ENCODE peak calls at places on chromosome 13, in seven cellular contexts. G is testis; R is BE2C; M is astrocyte of the spinal cord; H is psoas muscle; I is keratinocyte; U is CD8-positive, alpha-beta memory T cell. D is an unnamed sample.

GRCh38 chr13:109454167-109454917 is 332.0 kb downstream of the IRS2 start:
- DNase-seq in I (no peak), G (no peak), R (no peak), M (peak), H (no peak), U (no peak), D (no peak)

GRCh38 chr13:46035066-46035465 is 17.5 kb downstream of the ZC3H13 start:
- DNase-seq in G (no peak), U (no peak), M (no peak), H (no peak), R (no peak), I (no peak), D (no peak)

GRCh38 chr13:27969073-27969865 is at the start of gene CDX2:
- DNase-seq in H (no peak), U (no peak), R (no peak), I (no peak), G (no peak), M (no peak), D (no peak)

GRCh38 chr13:102346769-102347168 is 55.1 kb downstream of the FGF14 start:
- DNase-seq in G (no peak), U (no peak), I (no peak), H (no peak), R (no peak), M (no peak), D (no peak)

GRCh38 chr13:73940098-73940497 is 194.1 kb downstream of the KLF12 start:
- DNase-seq in I (no peak), R (no peak), G (no peak), H (no peak), M (no peak), U (no peak), D (no peak)

GRCh38 chr13:36131931-36132297 is 732 bp upstream of the DCLK1 start:
- DNase-seq in H (peak), G (peak), R (no peak), U (no peak), I (no peak), M (peak), D (no peak)

GRCh38 chr13:108987488-108987887 is 358.1 kb downstream of the MYO16 start:
- DNase-seq in U (no peak), M (no peak), I (peak), H (no peak), R (no peak), G (no peak), D (no peak)

GRCh38 chr13:25490236-25490635 is 118.5 kb downstream of the ATP8A2 start:
- DNase-seq in R (no peak), I (no peak), U (no peak), H (no peak), M (no peak), G (no peak), D (no peak)

GRCh38 chr13:51235756-51236564 is 13.8 kb downstream of the FAM124A start:
- DNase-seq in M (no peak), U (no peak), I (no peak), R (no peak), H (no peak), G (no peak), D (no peak)

GRCh38 chr13:31159306-31159705 is 2.4 kb downstream of the HSPH1 start:
- DNase-seq in G (no peak), U (no peak), I (no peak), M (no peak), R (no peak), H (no peak), D (no peak)
- H3K4me3 ChIP-seq in G (no peak), U (no peak), I (peak), M (peak), R (peak), H (peak), D (no peak)

GRCh38 chr13:113815151-113816058 is 48.5 kb downstream of the GAS6 start:
- DNase-seq in G (no peak), R (no peak), I (no peak), M (no peak), H (no peak), U (no peak), D (no peak)
- H3K4me3 ChIP-seq in G (no peak), R (no peak), I (no peak), M (no peak), H (peak), U (peak), D (no peak)

GRCh38 chr13:80577285-80577684 is 236.4 kb upstream of the SPRY2 start:
- DNase-seq in H (no peak), U (no peak), M (no peak), R (no peak), I (no peak), G (no peak), D (no peak)

GRCh38 chr13:80572867-80573266 is 231.9 kb upstream of the SPRY2 start:
- DNase-seq in U (no peak), M (no peak), G (no peak), H (no peak), R (no peak), I (no peak), D (no peak)

GRCh38 chr13:80572308-80572676 is 231.4 kb upstream of the SPRY2 start:
- DNase-seq in M (no peak), G (no peak), R (no peak), H (no peak), U (no peak), I (no peak), D (no peak)

GRCh38 chr13:80571346-80572307 is 230.7 kb upstream of the SPRY2 start:
- DNase-seq in U (no peak), R (peak), H (no peak), G (no peak), M (no peak), I (no peak), D (no peak)

GRCh38 chr13:80574113-80574512 is 233.2 kb upstream of the SPRY2 start:
- DNase-seq in M (no peak), I (no peak), G (no peak), R (no peak), U (no peak), H (no peak), D (no peak)
- H3K4me3 ChIP-seq in M (no peak), I (no peak), G (no peak), R (no peak), U (no peak), H (no peak), D (no peak)

DNA sequence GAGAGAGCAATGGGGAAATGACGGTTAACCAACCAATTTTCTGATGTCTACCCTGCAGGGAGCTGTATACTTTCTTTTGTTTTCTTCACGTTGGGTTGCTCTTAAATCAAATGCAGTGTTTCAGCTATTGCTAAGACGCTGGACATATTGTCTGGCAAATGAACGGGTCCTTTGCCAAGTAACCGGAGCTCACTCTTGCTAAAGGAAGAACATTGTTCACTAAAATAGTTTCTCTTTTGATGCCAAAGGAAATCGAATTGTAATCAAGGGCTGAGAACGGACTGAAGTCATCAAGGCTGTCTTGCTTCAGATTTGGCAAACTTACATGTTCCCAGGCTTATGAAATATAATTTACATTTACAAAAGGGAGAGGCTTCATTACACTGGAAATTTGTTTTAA is 142.3 kb upstream of the ARGLU1 start:
- DNase-seq in M (peak), U (no peak), R (no peak), H (no peak), I (no peak), G (no peak), D (no peak)
- H3K4me3 ChIP-seq in M (no peak), U (no peak), R (no peak), H (peak), I (no peak), G (no peak), D (no peak)

GRCh38 chr13:24036115-24036514 is 124.4 kb upstream of the SPATA13 start:
- DNase-seq in G (peak), I (no peak), U (no peak), H (no peak), M (no peak), R (no peak), D (no peak)

GRCh38 chr13:24039621-24040475 is 120.7 kb upstream of the SPATA13 start:
- DNase-seq in G (no peak), U (no peak), M (no peak), R (no peak), H (no peak), I (no peak), D (no peak)

GRCh38 chr13:24038846-24039330 is 121.6 kb upstream of the SPATA13 start:
- DNase-seq in M (peak), U (no peak), G (no peak), H (no peak), R (no peak), I (no peak), D (no peak)

GRCh38 chr13:24040835-24041234 is 119.7 kb upstream of the SPATA13 start:
- DNase-seq in I (no peak), H (no peak), R (no peak), G (no peak), U (no peak), M (no peak), D (no peak)

GRCh38 chr13:24038405-24038804 is 122.1 kb upstream of the SPATA13 start:
- DNase-seq in I (no peak), H (no peak), G (no peak), M (peak), R (no peak), U (no peak), D (no peak)
- H3K4me3 ChIP-seq in I (no peak), H (no peak), G (no peak), M (no peak), R (no peak), U (no peak), D (no peak)